ENCODE peak calls at places on chromosomes 7 and 10, in six cellular contexts. One of them, this sample, is unnamed.

GRCh38 chr10:16950686-16951681 is 133.8 kb upstream of the RSU1 start:
- DNase-seq in MCF 10A: peak
- DNase-seq in PC-9: no peak
- DNase-seq in lower leg skin: no peak
- DNase-seq in HCT116: peak
- DNase-seq in cardiac muscle cell: peak
- DNase-seq in this sample: peak

GRCh38 chr7:78141533-78142281 is 343.1 kb downstream of the PHTF2 start:
- DNase-seq in PC-9: no peak
- DNase-seq in lower leg skin: no peak
- DNase-seq in HCT116: no peak
- DNase-seq in cardiac muscle cell: peak
- DNase-seq in MCF 10A: no peak
- DNase-seq in this sample: no peak

GRCh38 chr7:4683884-4684565 is 1.9 kb downstream of the FOXK1 start:
- DNase-seq in PC-9: peak
- DNase-seq in HCT116: no peak
- DNase-seq in MCF 10A: peak
- DNase-seq in lower leg skin: no peak
- DNase-seq in cardiac muscle cell: peak
- DNase-seq in this sample: peak

GRCh38 chr7:150383710-150384397 is 4.7 kb downstream of the ZNF775 start:
- DNase-seq in MCF 10A: no peak
- DNase-seq in cardiac muscle cell: no peak
- DNase-seq in HCT116: no peak
- DNase-seq in lower leg skin: peak
- DNase-seq in PC-9: no peak
- DNase-seq in this sample: no peak

GRCh38 chr7:148299335-148299734 is 291.2 kb upstream of the C7orf33 start:
- DNase-seq in MCF 10A: no peak
- DNase-seq in HCT116: no peak
- DNase-seq in lower leg skin: no peak
- DNase-seq in cardiac muscle cell: no peak
- DNase-seq in PC-9: no peak
- DNase-seq in this sample: peak

GRCh38 chr7:100598425-100598824 is 3.7 kb upstream of the PCOLCE start:
- DNase-seq in lower leg skin: no peak
- DNase-seq in PC-9: no peak
- DNase-seq in HCT116: no peak
- DNase-seq in MCF 10A: no peak
- DNase-seq in cardiac muscle cell: peak
- DNase-seq in this sample: no peak

GRCh38 chr10:98745645-98746044 is 298.9 kb upstream of the HPS1 start:
- DNase-seq in PC-9: no peak
- DNase-seq in MCF 10A: no peak
- DNase-seq in lower leg skin: no peak
- DNase-seq in cardiac muscle cell: no peak
- DNase-seq in HCT116: no peak
- DNase-seq in this sample: no peak

GRCh38 chr10:95437669-95438068 is 123.5 kb downstream of the SORBS1 start:
- DNase-seq in cardiac muscle cell: no peak
- DNase-seq in lower leg skin: peak
- DNase-seq in PC-9: no peak
- DNase-seq in HCT116: no peak
- DNase-seq in MCF 10A: no peak
- DNase-seq in this sample: no peak

GRCh38 chr10:131021967-131022366 is 289.6 kb downstream of the TCERG1L start:
- DNase-seq in lower leg skin: peak
- DNase-seq in MCF 10A: no peak
- DNase-seq in HCT116: no peak
- DNase-seq in PC-9: no peak
- DNase-seq in cardiac muscle cell: no peak
- DNase-seq in this sample: no peak

GRCh38 chr7:120741371-120742042 is 116.4 kb downstream of the TSPAN12 start:
- DNase-seq in HCT116: no peak
- DNase-seq in MCF 10A: no peak
- DNase-seq in lower leg skin: no peak
- DNase-seq in PC-9: no peak
- DNase-seq in cardiac muscle cell: no peak
- DNase-seq in this sample: peak

GRCh38 chr10:89279449-89279869 is 22.4 kb upstream of the IFIT2 start:
- DNase-seq in lower leg skin: no peak
- DNase-seq in PC-9: peak
- DNase-seq in MCF 10A: peak
- DNase-seq in cardiac muscle cell: peak
- DNase-seq in HCT116: no peak
- DNase-seq in this sample: peak

GRCh38 chr7:90681336-90682019 is 85.4 kb downstream of the CDK14 start:
- DNase-seq in HCT116: no peak
- DNase-seq in MCF 10A: no peak
- DNase-seq in lower leg skin: no peak
- DNase-seq in cardiac muscle cell: peak
- DNase-seq in PC-9: no peak
- DNase-seq in this sample: no peak

GRCh38 chr10:73774637-73775036 is 7.2 kb upstream of the CHCHD1 start:
- DNase-seq in lower leg skin: no peak
- DNase-seq in HCT116: no peak
- DNase-seq in cardiac muscle cell: peak
- DNase-seq in MCF 10A: peak
- DNase-seq in PC-9: peak
- DNase-seq in this sample: peak

GRCh38 chr10:133015321-133015720 is 72.4 kb upstream of the ADGRA1 start:
- DNase-seq in cardiac muscle cell: no peak
- DNase-seq in PC-9: no peak
- DNase-seq in lower leg skin: no peak
- DNase-seq in HCT116: no peak
- DNase-seq in MCF 10A: no peak
- DNase-seq in this sample: no peak

GRCh38 chr7:98105942-98106544 is 619 bp upstream of the LMTK2 start:
- DNase-seq in PC-9: peak
- DNase-seq in MCF 10A: peak
- DNase-seq in cardiac muscle cell: no peak
- DNase-seq in HCT116: no peak
- DNase-seq in lower leg skin: no peak
- DNase-seq in this sample: peak

GRCh38 chr7:69630292-69630691 is 32.0 kb downstream of the AUTS2 start:
- DNase-seq in lower leg skin: no peak
- DNase-seq in MCF 10A: no peak
- DNase-seq in PC-9: no peak
- DNase-seq in cardiac muscle cell: peak
- DNase-seq in HCT116: no peak
- DNase-seq in this sample: no peak

GRCh38 chr7:26694156-26694555 is 170.2 kb downstream of the SKAP2 start:
- DNase-seq in PC-9: no peak
- DNase-seq in lower leg skin: no peak
- DNase-seq in cardiac muscle cell: no peak
- DNase-seq in MCF 10A: no peak
- DNase-seq in HCT116: no peak
- DNase-seq in this sample: no peak

GRCh38 chr7:115831371-115831770 is 199.2 kb downstream of the TFEC start:
- DNase-seq in MCF 10A: no peak
- DNase-seq in lower leg skin: no peak
- DNase-seq in HCT116: no peak
- DNase-seq in PC-9: no peak
- DNase-seq in cardiac muscle cell: peak
- DNase-seq in this sample: no peak

GRCh38 chr7:38673795-38674194 is 42.6 kb upstream of the AMPH start:
- DNase-seq in MCF 10A: peak
- DNase-seq in HCT116: no peak
- DNase-seq in cardiac muscle cell: peak
- DNase-seq in PC-9: peak
- DNase-seq in lower leg skin: no peak
- DNase-seq in this sample: no peak

GRCh38 chr10:131617113-131617877 is 283.5 kb upstream of the PPP2R2D start:
- DNase-seq in PC-9: no peak
- DNase-seq in MCF 10A: no peak
- DNase-seq in HCT116: no peak
- DNase-seq in lower leg skin: peak
- DNase-seq in cardiac muscle cell: no peak
- DNase-seq in this sample: no peak

GRCh38 chr7:15168489-15168888 is 265.9 kb upstream of the DGKB start:
- DNase-seq in cardiac muscle cell: no peak
- DNase-seq in MCF 10A: no peak
- DNase-seq in HCT116: no peak
- DNase-seq in lower leg skin: no peak
- DNase-seq in PC-9: peak
- DNase-seq in this sample: no peak

GRCh38 chr10:24350111-24350921 is 141.4 kb downstream of the KIAA1217 start:
- DNase-seq in HCT116: no peak
- DNase-seq in MCF 10A: no peak
- DNase-seq in PC-9: no peak
- DNase-seq in cardiac muscle cell: peak
- DNase-seq in lower leg skin: no peak
- DNase-seq in this sample: no peak

GRCh38 chr10:13110908-13111307 is 10.9 kb downstream of the OPTN start:
- DNase-seq in HCT116: no peak
- DNase-seq in lower leg skin: no peak
- DNase-seq in cardiac muscle cell: no peak
- DNase-seq in PC-9: no peak
- DNase-seq in MCF 10A: no peak
- DNase-seq in this sample: no peak

GRCh38 chr7:96144260-96144526 is 177.7 kb downstream of the SLC25A13 start:
- DNase-seq in PC-9: no peak
- DNase-seq in cardiac muscle cell: no peak
- DNase-seq in HCT116: no peak
- DNase-seq in lower leg skin: no peak
- DNase-seq in MCF 10A: no peak
- DNase-seq in this sample: no peak

GRCh38 chr10:89346264-89346971 is 18.6 kb downstream of the IFIT3 start:
- DNase-seq in PC-9: peak
- DNase-seq in HCT116: no peak
- DNase-seq in cardiac muscle cell: peak
- DNase-seq in MCF 10A: peak
- DNase-seq in lower leg skin: no peak
- DNase-seq in this sample: no peak

GRCh38 chr10:16999665-17000451 is 129.8 kb downstream of the CUBN start:
- DNase-seq in lower leg skin: no peak
- DNase-seq in cardiac muscle cell: peak
- DNase-seq in HCT116: no peak
- DNase-seq in PC-9: no peak
- DNase-seq in MCF 10A: no peak
- DNase-seq in this sample: no peak

GRCh38 chr7:129522088-129522970 is 20.0 kb downstream of the SMKR1 start:
- DNase-seq in MCF 10A: no peak
- DNase-seq in HCT116: no peak
- DNase-seq in PC-9: no peak
- DNase-seq in cardiac muscle cell: peak
- DNase-seq in lower leg skin: no peak
- DNase-seq in this sample: no peak

DNA sequence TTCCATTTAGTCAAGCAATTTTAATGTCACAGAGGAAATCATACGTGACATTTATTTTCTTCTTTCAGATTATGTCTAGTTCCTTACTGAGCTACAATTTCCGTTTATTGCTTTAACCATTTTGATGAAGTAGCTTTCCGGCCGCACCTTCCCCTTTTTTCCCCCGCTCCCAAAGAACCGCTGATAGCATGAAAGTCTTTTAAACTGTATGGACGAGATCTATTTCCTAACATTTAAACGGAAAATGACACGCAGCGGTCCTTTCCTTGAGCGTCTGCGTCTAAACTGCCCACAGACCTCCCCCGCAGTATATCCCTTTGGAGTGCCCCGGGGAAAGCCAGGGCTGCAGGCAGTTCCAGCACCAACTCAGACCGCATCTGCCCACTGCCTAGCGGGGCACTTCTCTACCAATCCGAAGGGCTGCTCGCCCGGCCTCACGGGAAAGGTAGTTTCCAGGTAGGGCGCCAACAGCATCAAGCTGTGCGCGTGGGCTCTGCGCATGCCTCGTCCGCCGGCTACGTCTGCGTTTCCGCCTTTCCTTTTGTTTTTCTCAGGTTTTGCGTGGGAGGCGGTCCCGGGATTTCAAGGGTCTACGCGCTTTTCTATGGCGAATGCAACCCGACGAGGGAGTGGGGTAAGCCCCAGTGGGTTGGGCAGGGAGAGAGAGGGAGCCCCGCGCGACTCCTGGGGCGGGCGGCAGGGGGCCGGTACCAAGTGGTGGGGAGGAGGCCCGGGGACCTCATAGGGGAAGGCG is at the start of gene ZNF33A:
- DNase-seq in MCF 10A: peak
- DNase-seq in HCT116: peak
- DNase-seq in cardiac muscle cell: peak
- DNase-seq in lower leg skin: peak
- DNase-seq in PC-9: peak
- DNase-seq in this sample: peak
- TF ChIP-seq CTCF in MCF 10A: no peak
- TF ChIP-seq CTCF in HCT116: no peak
- TF ChIP-seq CTCF in cardiac muscle cell: no peak
- TF ChIP-seq CTCF in lower leg skin: no peak
- TF ChIP-seq CTCF in PC-9: no peak
- TF ChIP-seq CTCF in this sample: no peak

GRCh38 chr10:72259491-72260214 is 14.1 kb upstream of the DDIT4 start:
- DNase-seq in lower leg skin: no peak
- DNase-seq in MCF 10A: peak
- DNase-seq in cardiac muscle cell: peak
- DNase-seq in HCT116: no peak
- DNase-seq in PC-9: no peak
- DNase-seq in this sample: no peak
- TF ChIP-seq CTCF in lower leg skin: no peak
- TF ChIP-seq CTCF in MCF 10A: no peak
- TF ChIP-seq CTCF in cardiac muscle cell: no peak
- TF ChIP-seq CTCF in HCT116: no peak
- TF ChIP-seq CTCF in PC-9: no peak
- TF ChIP-seq CTCF in this sample: no peak

DNA sequence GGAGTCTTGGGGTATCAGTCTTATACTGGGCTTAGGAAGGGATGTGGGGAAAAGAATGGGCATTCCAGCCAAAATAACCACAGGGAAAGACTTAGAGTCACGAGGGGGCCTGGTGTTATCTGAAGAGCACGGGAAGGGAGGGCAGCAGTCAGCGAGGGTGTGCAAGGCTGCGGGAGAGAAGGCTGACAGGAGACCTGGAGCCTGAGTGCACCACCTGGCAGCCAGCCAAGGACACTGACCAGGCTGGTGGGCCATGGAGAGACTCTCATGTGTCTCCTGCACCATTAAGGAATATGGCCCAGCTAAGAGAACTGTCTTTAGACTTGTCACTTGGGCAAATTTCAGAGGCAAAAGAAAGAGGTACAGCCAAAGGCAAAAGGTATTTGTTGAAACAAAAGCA is 69.6 kb downstream of the PKD1L1 start:
- DNase-seq in PC-9: no peak
- DNase-seq in lower leg skin: peak
- DNase-seq in MCF 10A: no peak
- DNase-seq in HCT116: no peak
- DNase-seq in cardiac muscle cell: no peak
- DNase-seq in this sample: no peak
- TF ChIP-seq CTCF in PC-9: no peak
- TF ChIP-seq CTCF in lower leg skin: no peak
- TF ChIP-seq CTCF in MCF 10A: no peak
- TF ChIP-seq CTCF in HCT116: no peak
- TF ChIP-seq CTCF in cardiac muscle cell: no peak
- TF ChIP-seq CTCF in this sample: no peak

DNA sequence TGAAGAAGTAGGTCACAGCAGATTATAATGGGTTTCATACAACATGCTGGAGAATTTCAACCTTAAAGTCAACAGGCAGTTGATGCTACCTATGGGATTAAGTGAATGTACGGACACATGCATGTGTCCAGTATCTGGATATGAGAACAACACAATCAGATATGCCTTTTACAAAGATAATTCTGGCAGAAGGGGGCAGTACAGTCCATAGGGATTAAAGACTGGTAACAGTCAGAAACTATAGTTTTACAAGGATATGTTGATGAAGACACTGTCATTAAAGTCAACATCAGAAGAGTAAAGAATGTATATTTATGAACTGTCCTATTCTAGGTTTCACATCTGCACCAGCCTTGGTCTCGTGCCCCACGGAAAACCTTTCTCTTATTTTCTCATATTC is 41.5 kb downstream of the ANKMY2 start:
- DNase-seq in HCT116: no peak
- DNase-seq in cardiac muscle cell: peak
- DNase-seq in MCF 10A: peak
- DNase-seq in PC-9: no peak
- DNase-seq in lower leg skin: no peak
- DNase-seq in this sample: no peak
- TF ChIP-seq CTCF in HCT116: peak
- TF ChIP-seq CTCF in cardiac muscle cell: no peak
- TF ChIP-seq CTCF in MCF 10A: peak
- TF ChIP-seq CTCF in PC-9: peak
- TF ChIP-seq CTCF in lower leg skin: no peak
- TF ChIP-seq CTCF in this sample: no peak